ENCODE peak calls at places on chromosome 3, in six cellular contexts. P, X, H, O, L and S are unnamed samples.

GRCh38 chr3:12815078-12815477 is 18.6 kb downstream of the CAND2 start:
- DNase-seq in P (no peak), X (no peak), H (no peak), O (no peak), L (no peak), S (no peak)

GRCh38 chr3:57840445-57840844 is 84.3 kb downstream of the SLMAP start:
- DNase-seq in P (no peak), X (no peak), H (no peak), O (no peak), L (no peak), S (no peak)

GRCh38 chr3:20185364-20185732 is 658 bp downstream of the SGO1 start:
- DNase-seq in P (no peak), X (no peak), H (no peak), O (no peak), L (no peak), S (no peak)

GRCh38 chr3:140903196-140903595 is 38.4 kb upstream of the SLC25A36 start:
- DNase-seq in P (no peak), X (no peak), H (no peak), O (no peak), L (no peak), S (no peak)

GRCh38 chr3:19881036-19881435 is 53.0 kb downstream of the EFHB start:
- DNase-seq in P (no peak), X (no peak), H (no peak), O (no peak), L (no peak), S (no peak)

GRCh38 chr3:116246406-116246805 is 198.9 kb downstream of the LSAMP start:
- DNase-seq in P (no peak), X (no peak), H (no peak), O (no peak), L (no peak), S (no peak)

GRCh38 chr3:144622845-144623244 is 651.2 kb downstream of the DIPK2A start:
- DNase-seq in P (no peak), X (no peak), H (no peak), O (no peak), L (no peak), S (no peak)

GRCh38 chr3:14137445-14137844 is 12.6 kb downstream of the TMEM43 start:
- DNase-seq in P (no peak), X (no peak), H (no peak), O (no peak), L (no peak), S (no peak)

GRCh38 chr3:131081224-131081623 is 54.5 kb downstream of the NEK11 start:
- DNase-seq in P (no peak), X (no peak), H (no peak), O (no peak), L (no peak), S (no peak)

GRCh38 chr3:194333212-194333980 is 17.7 kb downstream of the CPN2 start:
- DNase-seq in P (peak; percentile 97), X (no peak), H (peak; percentile 85), O (peak; percentile 94), L (peak; percentile 66), S (peak; percentile 89)

GRCh38 chr3:25556504-25556903 is 108.2 kb downstream of the TOP2B start:
- DNase-seq in P (no peak), X (no peak), H (no peak), O (no peak), L (no peak), S (no peak)

GRCh38 chr3:136329593-136329992 is 79.5 kb downstream of the PCCB start:
- DNase-seq in P (no peak), X (no peak), H (no peak), O (no peak), L (no peak), S (no peak)

GRCh38 chr3:147544290-147544689 is 135.1 kb downstream of the ZIC1 start:
- DNase-seq in P (no peak), X (no peak), H (no peak), O (no peak), L (no peak), S (no peak)

GRCh38 chr3:133674290-133674912 is 12.7 kb upstream of the TOPBP1 start:
- DNase-seq in P (no peak), X (no peak), H (no peak), O (no peak), L (no peak), S (no peak)

GRCh38 chr3:130925628-130926027 is 31.7 kb downstream of the ATP2C1 start:
- DNase-seq in P (no peak), X (no peak), H (no peak), O (no peak), L (peak; percentile 33), S (no peak)

GRCh38 chr3:18122264-18122663 is 302.9 kb downstream of the SATB1 start:
- DNase-seq in P (no peak), X (no peak), H (no peak), O (no peak), L (no peak), S (no peak)

GRCh38 chr3:57227204-57227929 is at the start of gene APPL1:
- DNase-seq in P (peak; percentile 98), X (peak; percentile 55), H (peak; percentile 91), O (peak; percentile 96), L (peak; percentile 77), S (peak; percentile 96)

GRCh38 chr3:120498947-120499346 is 48.2 kb upstream of the FSTL1 start:
- DNase-seq in P (no peak), X (peak; percentile 98), H (no peak), O (no peak), L (peak; percentile 55), S (no peak)

GRCh38 chr3:117524890-117525289 is 815.3 kb downstream of the TUSC7 start:
- DNase-seq in P (no peak), X (peak; percentile 45), H (no peak), O (no peak), L (peak; percentile 1), S (no peak)

GRCh38 chr3:72060447-72061034 is 275.6 kb upstream of the PROK2 start:
- DNase-seq in P (no peak), X (no peak), H (no peak), O (no peak), L (no peak), S (no peak)

GRCh38 chr3:195032955-195033354 is 238.0 kb downstream of the XXYLT1 start:
- DNase-seq in P (no peak), X (no peak), H (no peak), O (no peak), L (no peak), S (no peak)

GRCh38 chr3:111863942-111864341 is 4.9 kb downstream of the PHLDB2 start:
- DNase-seq in P (no peak), X (no peak), H (no peak), O (no peak), L (no peak), S (no peak)

GRCh38 chr3:5188419-5189405 is 1.2 kb downstream of the EDEM1 start:
- DNase-seq in P (peak; percentile 81), X (no peak), H (no peak), O (no peak), L (no peak), S (no peak)

GRCh38 chr3:170465935-170466334 is 47.3 kb downstream of the CLDN11 start:
- DNase-seq in P (no peak), X (no peak), H (no peak), O (no peak), L (no peak), S (no peak)

GRCh38 chr3:149186726-149187125 is 34.9 kb downstream of the CP start:
- DNase-seq in P (no peak), X (no peak), H (no peak), O (no peak), L (no peak), S (no peak)

GRCh38 chr3:195128255-195129071 is 142.5 kb downstream of the XXYLT1 start:
- DNase-seq in P (no peak), X (no peak), H (no peak), O (no peak), L (no peak), S (no peak)

GRCh38 chr3:173690542-173690941 is 293.0 kb downstream of the NLGN1 start:
- DNase-seq in P (no peak), X (no peak), H (no peak), O (no peak), L (no peak), S (no peak)

GRCh38 chr3:131303848-131304247 is 77.7 kb upstream of the NUDT16 start:
- DNase-seq in P (no peak), X (no peak), H (no peak), O (no peak), L (no peak), S (no peak)

GRCh38 chr3:11530153-11530721 is 113.5 kb downstream of the VGLL4 start:
- DNase-seq in P (no peak), X (peak; percentile 87), H (peak; percentile 80), O (no peak), L (no peak), S (peak; percentile 79)

GRCh38 chr3:171712168-171712938 is 97.9 kb downstream of the PLD1 start:
- DNase-seq in P (no peak), X (peak; percentile 51), H (no peak), O (no peak), L (no peak), S (no peak)

GRCh38 chr3:150146891-150147761 is 176.4 kb upstream of the PFN2 start:
- DNase-seq in P (no peak), X (peak; percentile 98), H (no peak), O (no peak), L (no peak), S (no peak)

GRCh38 chr3:46981932-46982471 is 2.5 kb downstream of the NBEAL2 start:
- DNase-seq in P (peak; percentile 90), X (no peak), H (peak; percentile 73), O (no peak), L (no peak), S (peak; percentile 42)

GRCh38 chr3:11422291-11422690 is 150.1 kb downstream of the ATG7 start:
- DNase-seq in P (no peak), X (no peak), H (no peak), O (no peak), L (no peak), S (no peak)

GRCh38 chr3:149369991-149370866 is 7.2 kb downstream of the TM4SF1 start:
- DNase-seq in P (no peak), X (no peak), H (no peak), O (no peak), L (no peak), S (no peak)